ENCODE peak calls at places on chromosomes 1 and 21, in eight cellular contexts. L is neural progenitor cell, N is foreskin fibroblast, W is IMR-90, H is uterus, D is pancreas, G is breast epithelium, E is body of pancreas. T is an unnamed sample.

GRCh38 chr1:19369396-19370090 is 57.4 kb downstream of the SLC66A1 start:
- DNase-seq in L (no peak), G (no peak), E (no peak), W (no peak), H (no peak), N (peak), D (no peak), T (no peak)

GRCh38 chr1:230639714-230640209 is 2.5 kb upstream of the COG2 start:
- DNase-seq in H (no peak), E (peak), N (no peak), L (no peak), G (no peak), D (peak), W (no peak), T (no peak)

GRCh38 chr1:21269461-21270085 is 20.7 kb downstream of the ECE1 start:
- DNase-seq in N (no peak), H (no peak), E (no peak), W (no peak), L (no peak), D (no peak), G (no peak), T (no peak)

GRCh38 chr1:226126824-226127591 is 59.5 kb downstream of the ACBD3 start:
- DNase-seq in D (peak), G (no peak), W (no peak), H (no peak), E (no peak), L (no peak), N (no peak), T (no peak)

GRCh38 chr1:154751690-154752089 is 118.4 kb downstream of the KCNN3 start:
- DNase-seq in G (no peak), W (no peak), N (peak), E (no peak), D (no peak), H (peak), L (no peak), T (no peak)

GRCh38 chr1:215636258-215636965 is 69.3 kb downstream of the KCTD3 start:
- DNase-seq in E (no peak), L (no peak), W (peak), G (no peak), N (peak), D (no peak), H (no peak), T (no peak)

GRCh38 chr1:171655215-171656116 is 3.0 kb upstream of the MYOC start:
- DNase-seq in W (peak), L (peak), E (peak), N (peak), D (peak), H (peak), G (no peak), T (peak)

GRCh38 chr1:50368179-50369007 is 54.9 kb downstream of the DMRTA2 start:
- DNase-seq in L (peak), W (peak), D (peak), E (peak), G (no peak), N (peak), H (no peak), T (peak)

GRCh38 chr21:32328595-32328994 is 29.9 kb downstream of the MRAP start:
- DNase-seq in G (no peak), D (no peak), H (no peak), N (no peak), W (peak), L (no peak), E (no peak), T (no peak)

GRCh38 chr1:112332751-112333150 is 63.3 kb upstream of the CTTNBP2NL start:
- DNase-seq in D (no peak), G (no peak), E (no peak), N (no peak), L (no peak), H (no peak), W (no peak), T (no peak)

GRCh38 chr1:70278710-70279109 is 57.5 kb downstream of the SRSF11 start:
- DNase-seq in D (no peak), E (no peak), G (no peak), L (no peak), N (no peak), W (no peak), H (no peak), T (no peak)

GRCh38 chr1:16718908-16719533 is 21.3 kb upstream of the RNU1-4 start:
- DNase-seq in E (no peak), L (peak), D (peak), G (peak), W (no peak), H (no peak), N (no peak), T (no peak)

GRCh38 chr1:233242827-233243483 is 52.6 kb downstream of the PCNX2 start:
- DNase-seq in W (no peak), G (no peak), E (no peak), H (no peak), D (no peak), L (no peak), N (no peak), T (no peak)

GRCh38 chr21:24200052-24200451 is 1407.2 kb downstream of the MRPL39 start:
- DNase-seq in L (no peak), D (no peak), N (no peak), G (no peak), W (no peak), E (no peak), H (no peak), T (no peak)

GRCh38 chr21:41024341-41025056 is 143.5 kb upstream of the BACE2 start:
- DNase-seq in E (peak), L (peak), D (no peak), G (no peak), N (no peak), H (no peak), W (no peak), T (no peak)

GRCh38 chr1:115655307-115655664 is 13.5 kb downstream of the VANGL1 start:
- DNase-seq in G (no peak), H (no peak), N (no peak), D (no peak), E (no peak), W (no peak), L (no peak), T (no peak)

GRCh38 chr1:115656461-115657077 is 14.8 kb downstream of the VANGL1 start:
- DNase-seq in W (no peak), D (peak), L (no peak), H (no peak), E (peak), N (no peak), G (no peak), T (no peak)

GRCh38 chr1:115654663-115655306 is 13.0 kb downstream of the VANGL1 start:
- DNase-seq in D (no peak), L (no peak), E (peak), N (peak), G (no peak), H (no peak), W (peak), T (no peak)

GRCh38 chr1:115654125-115654524 is 12.4 kb downstream of the VANGL1 start:
- DNase-seq in H (no peak), W (no peak), G (no peak), D (no peak), N (no peak), L (no peak), E (no peak), T (no peak)

DNA sequence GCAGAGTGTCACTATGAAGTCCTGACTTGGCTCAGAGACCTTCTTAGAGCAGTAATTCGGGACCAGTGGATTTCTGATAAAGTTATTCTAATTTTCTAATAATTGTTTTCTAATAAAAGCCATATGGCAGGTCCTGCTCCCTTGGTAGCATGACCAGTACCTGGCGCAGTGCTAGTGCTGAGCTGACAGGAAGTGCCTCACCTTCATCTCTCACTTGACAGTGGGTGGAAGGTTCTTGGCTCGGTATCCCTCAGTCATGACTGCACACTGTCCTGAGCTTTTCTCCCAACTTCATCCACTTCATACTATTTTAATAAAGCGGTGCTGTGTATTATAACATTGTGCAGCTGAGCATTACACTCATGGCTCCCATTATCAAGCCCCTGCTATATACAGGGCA is 14.1 kb downstream of the VANGL1 start:
- DNase-seq in D (no peak), L (no peak), E (no peak), N (no peak), W (no peak), H (no peak), G (no peak), T (no peak)
- TF ChIP-seq CTCF in D (no peak), L (no peak), E (no peak), N (no peak), W (no peak), H (no peak), G (no peak), T (no peak)

GRCh38 chr1:174413632-174414031 is 34.1 kb upstream of the GPR52 start:
- DNase-seq in D (no peak), E (no peak), N (no peak), G (no peak), L (peak), H (no peak), W (no peak), T (no peak)
- TF ChIP-seq CTCF in D (no peak), E (no peak), N (no peak), G (no peak), L (peak), H (no peak), W (peak), T (peak)

GRCh38 chr1:207050768-207051614 is at the start of gene YOD1:
- DNase-seq in N (peak), E (peak), H (peak), W (peak), D (peak), G (peak), L (peak), T (peak)
- TF ChIP-seq CTCF in N (no peak), E (no peak), H (no peak), W (no peak), D (no peak), G (no peak), L (no peak), T (no peak)

DNA sequence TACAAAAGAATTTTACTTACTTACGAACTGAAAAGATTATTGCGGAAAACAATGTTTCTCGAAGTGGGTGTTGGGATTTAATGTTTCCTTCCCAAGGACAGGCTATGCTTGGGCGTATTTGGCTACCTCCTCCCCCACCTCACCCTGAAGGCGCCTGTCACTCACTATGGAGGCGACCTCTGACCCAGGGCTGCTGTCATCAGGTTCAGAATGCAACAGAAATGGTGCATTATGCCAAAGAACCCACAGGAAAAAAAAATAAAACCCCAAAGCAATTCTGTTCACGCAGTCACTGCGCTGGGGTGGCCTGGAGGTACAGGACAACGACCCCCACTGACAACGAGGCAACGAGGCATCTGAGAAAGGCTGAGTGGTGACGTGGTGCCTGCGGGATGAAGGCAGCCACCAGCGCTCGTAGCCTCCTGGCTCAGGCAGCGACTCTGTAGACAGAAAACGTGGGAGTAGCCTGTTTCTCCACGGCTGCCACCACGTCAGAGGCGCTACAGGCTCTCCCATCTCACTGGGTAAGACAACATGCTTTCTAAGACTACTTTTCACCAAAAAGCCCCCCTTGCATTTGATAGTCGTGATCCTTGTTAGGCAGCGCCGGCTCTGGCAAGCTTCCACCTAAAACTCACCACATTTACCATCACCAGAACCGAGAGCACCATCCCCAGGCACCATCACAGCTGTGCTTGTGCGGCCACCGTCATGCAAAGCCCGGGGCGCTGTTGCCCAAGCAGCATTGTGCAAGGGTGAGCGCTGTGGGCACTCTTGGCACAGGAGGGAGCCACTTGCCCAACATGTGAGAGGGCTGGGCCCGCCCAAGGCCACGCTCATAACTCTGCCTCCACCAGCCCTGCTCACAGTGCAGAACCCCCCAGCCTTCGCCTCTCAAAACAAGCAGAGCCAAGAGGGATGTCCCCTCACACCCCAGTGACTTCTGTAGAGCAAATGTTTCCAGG is 14.3 kb downstream of the NADK start:
- DNase-seq in G (no peak), N (peak), H (no peak), D (peak), E (peak), W (no peak), L (no peak), T (no peak)
- TF ChIP-seq CTCF in G (no peak), N (no peak), H (no peak), D (no peak), E (no peak), W (no peak), L (no peak), T (no peak)

DNA sequence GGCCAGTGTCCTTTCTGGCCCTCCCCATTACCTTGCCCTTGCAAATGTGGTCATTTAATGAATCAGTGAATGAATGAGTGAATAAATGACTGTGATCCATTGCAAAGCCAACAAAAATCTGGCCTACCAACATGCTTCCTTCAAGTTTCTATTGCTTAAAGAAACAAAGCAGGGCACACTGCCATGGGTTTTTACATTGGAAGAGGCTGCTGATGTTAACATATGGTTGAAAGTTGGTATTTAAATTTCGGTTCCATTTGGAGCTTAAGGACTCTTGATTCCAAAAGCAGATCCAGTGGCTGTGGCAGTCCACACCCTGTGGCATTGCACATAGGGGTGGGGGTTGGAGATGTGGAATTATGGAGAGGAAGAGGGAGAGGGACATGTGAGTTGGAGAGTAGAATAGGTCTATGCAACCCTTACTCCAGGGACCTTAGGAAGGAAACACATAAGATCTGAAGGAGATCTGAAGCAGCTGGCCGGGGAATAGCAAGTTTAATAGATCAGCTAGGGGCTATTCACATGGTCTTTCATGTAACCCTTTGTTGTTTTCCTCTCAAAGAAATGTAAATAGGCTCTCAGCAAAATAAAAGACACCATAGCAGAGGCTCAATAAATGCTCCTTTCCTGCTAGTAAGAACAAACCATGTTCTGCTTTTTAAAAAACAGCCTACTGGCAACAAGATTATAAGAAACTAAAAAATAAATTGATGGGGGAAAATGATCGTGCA is 7.2 kb downstream of the ABCA4 start:
- DNase-seq in H (no peak), W (no peak), G (no peak), E (no peak), L (no peak), D (no peak), N (no peak), T (no peak)
- TF ChIP-seq CTCF in H (no peak), W (no peak), G (no peak), E (no peak), L (no peak), D (no peak), N (no peak), T (no peak)

GRCh38 chr21:19986396-19986795 is 1011.8 kb upstream of the NCAM2 start:
- DNase-seq in N (no peak), D (no peak), H (no peak), G (no peak), E (no peak), W (no peak), L (no peak), T (no peak)

GRCh38 chr21:19987671-19988070 is 1010.5 kb upstream of the NCAM2 start:
- DNase-seq in L (no peak), H (no peak), G (no peak), E (no peak), N (no peak), W (no peak), D (no peak), T (no peak)

GRCh38 chr21:19981938-19982337 is 1016.3 kb upstream of the NCAM2 start:
- DNase-seq in N (no peak), W (no peak), E (no peak), D (no peak), H (no peak), G (no peak), L (no peak), T (no peak)
- TF ChIP-seq CTCF in N (no peak), W (no peak), E (no peak), D (no peak), H (no peak), G (no peak), L (peak), T (peak)

DNA sequence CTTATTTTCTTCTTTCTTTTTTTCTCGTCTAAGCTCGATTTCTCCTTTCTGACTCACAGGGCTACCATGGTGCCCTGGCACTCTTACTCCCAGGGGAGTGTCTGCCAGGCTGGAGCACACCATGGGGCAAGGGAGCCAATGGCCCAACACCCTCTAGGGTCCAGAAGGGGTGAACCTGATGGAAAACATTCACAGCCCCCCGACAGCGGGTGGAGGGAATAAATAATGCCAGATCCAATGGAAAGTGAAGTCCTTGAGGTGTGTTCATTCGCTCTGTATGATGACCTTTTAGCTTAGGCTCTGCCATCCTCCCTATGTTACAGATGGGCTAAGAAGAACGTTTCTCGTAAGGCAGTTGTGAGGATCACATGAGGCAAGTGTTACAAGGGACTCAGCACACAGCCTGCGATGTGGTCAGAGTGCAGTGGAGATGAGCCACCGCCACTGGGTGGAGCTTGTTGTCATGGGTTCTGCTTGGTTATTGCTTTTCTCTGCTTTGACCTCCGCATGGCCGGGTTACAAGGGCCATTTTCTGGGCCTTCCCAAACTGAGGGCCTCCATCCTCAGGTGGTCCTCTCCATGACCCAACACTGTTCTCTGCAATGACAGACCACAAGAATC is 3.5 kb upstream of the FCMR start:
- DNase-seq in E (no peak), G (no peak), L (no peak), W (no peak), H (no peak), N (no peak), D (no peak), T (no peak)
- TF ChIP-seq CTCF in E (no peak), G (no peak), L (peak), W (no peak), H (no peak), N (no peak), D (no peak), T (no peak)